ENCODE peak calls at places on chromosomes 4 and X, in five cellular contexts. X, M, V, R and Q are unnamed samples.

GRCh38 chrX:64580035-64580434 is 184.8 kb upstream of the MTMR8 start:
- DNase-seq in R (no peak), X (no peak), V (no peak), M (no peak), Q (no peak)

GRCh38 chr4:47705326-47705981 is 132.4 kb downstream of the CORIN start:
- DNase-seq in M (no peak), X (peak; percentile 36), V (peak; percentile 13), R (peak; percentile 46), Q (peak; percentile 16)

GRCh38 chr4:135072553-135072952 is 871.0 kb upstream of the PABPC4L start:
- DNase-seq in X (no peak), R (no peak), M (no peak), V (no peak), Q (no peak)

GRCh38 chrX:153924149-153924861 is 1.8 kb downstream of the ARHGAP4 start:
- DNase-seq in R (no peak), X (peak; percentile 58), M (no peak), V (peak; percentile 41), Q (peak; percentile 85)

GRCh38 chrX:53969540-53969939 is 74.7 kb downstream of the PHF8 start:
- DNase-seq in X (no peak), V (no peak), M (no peak), R (no peak), Q (no peak)

GRCh38 chr4:1305781-1306455 is 16.2 kb downstream of the MAEA start:
- DNase-seq in R (no peak), V (no peak), M (no peak), X (no peak), Q (no peak)

GRCh38 chrX:18668468-18668867 is 3.4 kb downstream of the RS1 start:
- DNase-seq in X (no peak), R (no peak), V (no peak), M (no peak), Q (no peak)

GRCh38 chr4:114694770-114695169 is 96.2 kb downstream of the UGT8 start:
- DNase-seq in X (peak; percentile 12), M (no peak), V (peak; percentile 5), R (peak; percentile 4), Q (no peak)

GRCh38 chr4:76224193-76224592 is 10.6 kb upstream of the SCARB2 start:
- DNase-seq in M (no peak), V (no peak), X (no peak), R (no peak), Q (no peak)

GRCh38 chr4:182643801-182644311 is 273.3 kb downstream of the DCTD start:
- DNase-seq in V (no peak), R (no peak), X (no peak), M (no peak), Q (no peak)

GRCh38 chrX:131792789-131793462 is 230.2 kb upstream of the STK26 start:
- DNase-seq in X (no peak), M (no peak), R (peak; percentile 68), V (no peak), Q (peak; percentile 90)

GRCh38 chrX:107894038-107894437 is 68.4 kb downstream of the MID2 start:
- DNase-seq in X (peak; percentile 47), V (peak; percentile 47), R (peak; percentile 41), M (no peak), Q (peak; percentile 41)

GRCh38 chrX:10467793-10468192 is 152.6 kb downstream of the MID1 start:
- DNase-seq in M (no peak), R (no peak), V (no peak), X (no peak), Q (peak; percentile 76)

GRCh38 chrX:39889704-39890103 is 208.1 kb downstream of the BCOR start:
- DNase-seq in X (no peak), R (no peak), V (no peak), M (no peak), Q (no peak)

GRCh38 chr4:125225806-125226205 is 88.9 kb upstream of the FAT4 start:
- DNase-seq in X (no peak), M (no peak), V (no peak), R (no peak), Q (no peak)

GRCh38 chr4:184096561-184097239 is 121.0 kb downstream of the ENPP6 start:
- DNase-seq in R (no peak), V (no peak), X (no peak), M (no peak), Q (no peak)

GRCh38 chrX:120791013-120791643 is 84.5 kb downstream of the CT47B1 start:
- DNase-seq in M (no peak), X (no peak), R (no peak), V (no peak), Q (no peak)

GRCh38 chr4:184514121-184514988 is 40.0 kb upstream of the IRF2 start:
- DNase-seq in X (no peak), R (peak; percentile 35), V (peak; percentile 68), M (no peak), Q (peak; percentile 77)

GRCh38 chr4:158938462-158939044 is 164.3 kb upstream of the RAPGEF2 start:
- DNase-seq in R (no peak), X (no peak), V (no peak), M (no peak), Q (no peak)

GRCh38 chrX:2917767-2918166 is 11.4 kb downstream of the ARSD start:
- DNase-seq in R (no peak), V (peak; percentile 37), M (no peak), X (no peak), Q (no peak)

GRCh38 chr4:7772708-7773385 is 166.8 kb downstream of the AFAP1 start:
- DNase-seq in V (no peak), R (no peak), M (no peak), X (no peak), Q (no peak)

GRCh38 chrX:79281775-79282174 is 85.4 kb downstream of the ITM2A start:
- DNase-seq in M (no peak), X (no peak), R (no peak), V (no peak), Q (no peak)

GRCh38 chr4:30600246-30600645 is 119.9 kb upstream of the PCDH7 start:
- DNase-seq in R (no peak), X (no peak), M (no peak), V (no peak), Q (no peak)

GRCh38 chr4:3123201-3123671 is 48.8 kb downstream of the HTT start:
- DNase-seq in R (no peak), X (no peak), M (no peak), V (no peak), Q (no peak)

GRCh38 chr4:13430834-13431568 is 53.1 kb downstream of the RAB28 start:
- DNase-seq in M (no peak), X (no peak), V (peak; percentile 37), R (no peak), Q (no peak)

GRCh38 chrX:20514358-20514757 is 247.6 kb upstream of the RPS6KA3 start:
- DNase-seq in X (peak; percentile 16), R (no peak), V (peak; percentile 3), M (no peak), Q (no peak)

GRCh38 chr4:38785901-38786402 is 3.2 kb upstream of the TLR10 start:
- DNase-seq in R (no peak), X (no peak), M (no peak), V (no peak), Q (peak; percentile 68)

GRCh38 chr4:7806080-7806630 is 133.5 kb downstream of the AFAP1 start:
- DNase-seq in M (no peak), R (no peak), X (peak; percentile 61), V (no peak), Q (no peak)

GRCh38 chrX:85851418-85851817 is 195.9 kb downstream of the CHM start:
- DNase-seq in M (peak; percentile 2), V (peak; percentile 3), R (peak; percentile 3), X (peak; percentile 14), Q (no peak)

GRCh38 chr4:125693233-125693632 is 378.5 kb downstream of the FAT4 start:
- DNase-seq in R (no peak), M (no peak), V (no peak), X (no peak), Q (no peak)

GRCh38 chr4:30716158-30716557 is 4.0 kb upstream of the PCDH7 start:
- DNase-seq in V (no peak), X (peak; percentile 2), M (no peak), R (peak; percentile 40), Q (no peak)

GRCh38 chr4:190019023-190019858 is 7.8 kb downstream of the FRG2 start:
- DNase-seq in M (no peak), V (no peak), X (no peak), R (peak; percentile 44), Q (no peak)

GRCh38 chr4:93767917-93768316 is 60.6 kb upstream of the ATOH1 start:
- DNase-seq in R (no peak), V (no peak), X (no peak), M (no peak), Q (no peak)

GRCh38 chr4:22514001-22514400 is 1.9 kb downstream of the ADGRA3 start:
- DNase-seq in M (no peak), X (peak; percentile 35), R (no peak), V (no peak), Q (no peak)

GRCh38 chrX:41922125-41922521 is 1.2 kb downstream of the CASK start:
- DNase-seq in V (no peak), M (no peak), X (no peak), R (peak; percentile 27), Q (no peak)
- TF ChIP-seq GABPA in V (no peak), M (no peak), X (no peak), R (no peak), Q (no peak)

GRCh38 chrX:151985955-151986354 is 11.5 kb upstream of the GABRE start:
- DNase-seq in X (peak; percentile 81), V (peak; percentile 56), M (no peak), R (no peak), Q (no peak)
- TF ChIP-seq GABPA in X (no peak), V (no peak), M (no peak), R (no peak), Q (no peak)

GRCh38 chr4:108425988-108426387 is 194.4 kb upstream of the RPL34 start:
- DNase-seq in V (no peak), X (no peak), M (no peak), R (no peak), Q (no peak)

GRCh38 chr4:108432418-108432817 is 188.0 kb upstream of the RPL34 start:
- DNase-seq in V (no peak), X (no peak), R (no peak), M (no peak), Q (no peak)

GRCh38 chr4:108427946-108428345 is 192.4 kb upstream of the RPL34 start:
- DNase-seq in M (no peak), V (no peak), R (no peak), X (no peak), Q (no peak)

GRCh38 chr4:108430921-108431320 is 189.5 kb upstream of the RPL34 start:
- DNase-seq in V (no peak), R (no peak), M (no peak), X (no peak), Q (no peak)

DNA sequence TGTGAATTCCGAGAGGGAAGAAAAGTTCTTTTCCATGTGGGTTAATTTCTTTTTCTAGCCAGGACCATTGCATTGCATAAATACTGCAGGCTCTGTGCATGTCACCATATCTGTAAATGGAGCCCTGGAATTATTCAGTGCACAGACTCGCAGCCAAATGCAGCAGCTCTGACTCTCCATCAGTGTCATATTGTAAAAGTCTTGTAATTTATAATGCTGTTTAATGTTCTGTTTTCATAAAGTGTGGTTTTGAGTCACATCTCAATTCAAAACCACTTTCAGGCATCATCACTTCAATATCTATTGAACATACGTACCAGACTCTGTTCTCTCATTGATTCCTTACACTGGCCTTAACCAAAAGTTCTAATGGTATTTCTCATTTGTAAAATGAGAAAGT is 193.9 kb upstream of the RPL34 start:
- DNase-seq in R (no peak), M (no peak), V (no peak), X (no peak), Q (no peak)
- TF ChIP-seq GABPA in R (no peak), M (no peak), V (no peak), X (no peak), Q (no peak)

GRCh38 chrX:13381514-13381913 is 61.7 kb upstream of the ATXN3L start:
- DNase-seq in V (no peak), R (no peak), M (no peak), X (no peak), Q (no peak)
- TF ChIP-seq GABPA in V (no peak), R (no peak), M (no peak), X (no peak), Q (no peak)